ENCODE peak calls at places on chromosomes 11 and 22, in four cellular contexts. One of them, this sample, is unnamed.

GRCh38 chr22:43013355-43014061 is 1.4 kb downstream of the PACSIN2 start:
- DNase-seq in PC-9: peak; percentile 56
- DNase-seq in psoas muscle: no peak
- DNase-seq in astrocyte: peak; percentile 30
- DNase-seq in this sample: no peak

GRCh38 chr11:93494341-93494740 is 48.9 kb downstream of the SMCO4 start:
- DNase-seq in psoas muscle: no peak
- DNase-seq in astrocyte: peak; percentile 92
- DNase-seq in PC-9: no peak
- DNase-seq in this sample: no peak

GRCh38 chr11:23226331-23226909 is 366.1 kb upstream of the CCDC179 start:
- DNase-seq in PC-9: no peak
- DNase-seq in psoas muscle: no peak
- DNase-seq in astrocyte: peak; percentile 20
- DNase-seq in this sample: no peak

GRCh38 chr22:28813772-28814518 is 13.6 kb upstream of the XBP1 start:
- DNase-seq in psoas muscle: no peak
- DNase-seq in astrocyte: no peak
- DNase-seq in PC-9: no peak
- DNase-seq in this sample: no peak

GRCh38 chr11:115135936-115136335 is 368.3 kb downstream of the CADM1 start:
- DNase-seq in PC-9: no peak
- DNase-seq in psoas muscle: no peak
- DNase-seq in astrocyte: no peak
- DNase-seq in this sample: no peak

GRCh38 chr22:46147061-46147460 is 3.3 kb upstream of the PPARA start:
- DNase-seq in psoas muscle: no peak
- DNase-seq in astrocyte: no peak
- DNase-seq in PC-9: no peak
- DNase-seq in this sample: no peak

GRCh38 chr11:13338437-13339069 is 61.0 kb downstream of the BMAL1 start:
- DNase-seq in psoas muscle: no peak
- DNase-seq in PC-9: no peak
- DNase-seq in astrocyte: peak; percentile 54
- DNase-seq in this sample: no peak

GRCh38 chr11:63783925-63784592 is 15.5 kb upstream of the ZFTA start:
- DNase-seq in psoas muscle: no peak
- DNase-seq in PC-9: no peak
- DNase-seq in astrocyte: no peak
- DNase-seq in this sample: no peak

GRCh38 chr11:61869636-61870428 is 21.5 kb downstream of the FADS3 start:
- DNase-seq in astrocyte: no peak
- DNase-seq in PC-9: no peak
- DNase-seq in psoas muscle: peak; percentile 53
- DNase-seq in this sample: no peak

GRCh38 chr11:86209806-86210657 is 34.5 kb upstream of the EED start:
- DNase-seq in astrocyte: no peak
- DNase-seq in psoas muscle: no peak
- DNase-seq in PC-9: no peak
- DNase-seq in this sample: no peak

GRCh38 chr11:1827095-1827797 is 7.5 kb upstream of the SYT8 start:
- DNase-seq in psoas muscle: peak; percentile 56
- DNase-seq in astrocyte: peak; percentile 86
- DNase-seq in PC-9: peak; percentile 78
- DNase-seq in this sample: peak; percentile 93

GRCh38 chr11:118607401-118608267 is at the start of gene PHLDB1:
- DNase-seq in astrocyte: peak; percentile 48
- DNase-seq in PC-9: peak; percentile 61
- DNase-seq in psoas muscle: peak; percentile 86
- DNase-seq in this sample: peak; percentile 68

GRCh38 chr11:17164361-17165246 is 43.2 kb downstream of the PIK3C2A start:
- DNase-seq in astrocyte: no peak
- DNase-seq in psoas muscle: no peak
- DNase-seq in PC-9: peak; percentile 2
- DNase-seq in this sample: peak; percentile 45

GRCh38 chr11:60528465-60528864 is 13.3 kb downstream of the MS4A13 start:
- DNase-seq in psoas muscle: no peak
- DNase-seq in astrocyte: no peak
- DNase-seq in PC-9: no peak
- DNase-seq in this sample: no peak

GRCh38 chr22:42451499-42452145 is 19.4 kb upstream of the NFAM1 start:
- DNase-seq in astrocyte: no peak
- DNase-seq in psoas muscle: no peak
- DNase-seq in PC-9: no peak
- DNase-seq in this sample: no peak

GRCh38 chr11:61141601-61142028 is 19.6 kb downstream of the VPS37C start:
- DNase-seq in psoas muscle: peak; percentile 67
- DNase-seq in PC-9: peak; percentile 62
- DNase-seq in astrocyte: no peak
- DNase-seq in this sample: peak; percentile 57

GRCh38 chr11:121613724-121614123 is 161.0 kb upstream of the SORL1-AS1 start:
- DNase-seq in psoas muscle: no peak
- DNase-seq in astrocyte: no peak
- DNase-seq in PC-9: no peak
- DNase-seq in this sample: no peak

GRCh38 chr22:28547132-28547842 is 132.4 kb downstream of the TTC28 start:
- DNase-seq in PC-9: no peak
- DNase-seq in astrocyte: peak; percentile 87
- DNase-seq in psoas muscle: no peak
- DNase-seq in this sample: no peak

GRCh38 chr11:85099522-85099921 is 527.6 kb downstream of the DLG2 start:
- DNase-seq in PC-9: no peak
- DNase-seq in astrocyte: no peak
- DNase-seq in psoas muscle: no peak
- DNase-seq in this sample: no peak

GRCh38 chr22:48592488-48592887 is 1235.2 kb downstream of the BRD1 start:
- DNase-seq in psoas muscle: no peak
- DNase-seq in astrocyte: no peak
- DNase-seq in PC-9: no peak
- DNase-seq in this sample: no peak

GRCh38 chr22:50247748-50248147 is 2.9 kb upstream of the TUBGCP6 start:
- DNase-seq in psoas muscle: peak; percentile 67
- DNase-seq in astrocyte: no peak
- DNase-seq in PC-9: no peak
- DNase-seq in this sample: no peak

GRCh38 chr11:33829430-33830141 is 55.3 kb upstream of the FBXO3 start:
- DNase-seq in psoas muscle: peak; percentile 61
- DNase-seq in PC-9: peak; percentile 70
- DNase-seq in astrocyte: peak; percentile 49
- DNase-seq in this sample: peak; percentile 71

GRCh38 chr11:10893713-10894112 is 35.9 kb upstream of the ZBED5 start:
- DNase-seq in psoas muscle: no peak
- DNase-seq in astrocyte: peak; percentile 32
- DNase-seq in PC-9: no peak
- DNase-seq in this sample: no peak

GRCh38 chr11:336666-337002 is 16.0 kb upstream of the IFITM3 start:
- DNase-seq in PC-9: no peak
- DNase-seq in astrocyte: no peak
- DNase-seq in psoas muscle: no peak
- DNase-seq in this sample: no peak

GRCh38 chr11:126079640-126080205 is 17.1 kb upstream of the CDON start:
- DNase-seq in astrocyte: no peak
- DNase-seq in PC-9: peak; percentile 41
- DNase-seq in psoas muscle: no peak
- DNase-seq in this sample: no peak

GRCh38 chr11:24754406-24754805 is 257.6 kb downstream of the LUZP2 start:
- DNase-seq in psoas muscle: no peak
- DNase-seq in astrocyte: peak; percentile 20
- DNase-seq in PC-9: no peak
- DNase-seq in this sample: no peak

GRCh38 chr11:60768202-60768601 is 11.5 kb downstream of the MS4A15 start:
- DNase-seq in psoas muscle: no peak
- DNase-seq in PC-9: no peak
- DNase-seq in astrocyte: no peak
- DNase-seq in this sample: no peak

GRCh38 chr11:19077965-19078364 is 17.4 kb upstream of the MRGPRX2 start:
- DNase-seq in astrocyte: no peak
- DNase-seq in PC-9: no peak
- DNase-seq in psoas muscle: no peak
- DNase-seq in this sample: no peak

GRCh38 chr22:19674129-19674928 is 40.0 kb upstream of the SEPTIN5 start:
- DNase-seq in astrocyte: no peak
- DNase-seq in PC-9: no peak
- DNase-seq in psoas muscle: no peak
- DNase-seq in this sample: no peak

DNA sequence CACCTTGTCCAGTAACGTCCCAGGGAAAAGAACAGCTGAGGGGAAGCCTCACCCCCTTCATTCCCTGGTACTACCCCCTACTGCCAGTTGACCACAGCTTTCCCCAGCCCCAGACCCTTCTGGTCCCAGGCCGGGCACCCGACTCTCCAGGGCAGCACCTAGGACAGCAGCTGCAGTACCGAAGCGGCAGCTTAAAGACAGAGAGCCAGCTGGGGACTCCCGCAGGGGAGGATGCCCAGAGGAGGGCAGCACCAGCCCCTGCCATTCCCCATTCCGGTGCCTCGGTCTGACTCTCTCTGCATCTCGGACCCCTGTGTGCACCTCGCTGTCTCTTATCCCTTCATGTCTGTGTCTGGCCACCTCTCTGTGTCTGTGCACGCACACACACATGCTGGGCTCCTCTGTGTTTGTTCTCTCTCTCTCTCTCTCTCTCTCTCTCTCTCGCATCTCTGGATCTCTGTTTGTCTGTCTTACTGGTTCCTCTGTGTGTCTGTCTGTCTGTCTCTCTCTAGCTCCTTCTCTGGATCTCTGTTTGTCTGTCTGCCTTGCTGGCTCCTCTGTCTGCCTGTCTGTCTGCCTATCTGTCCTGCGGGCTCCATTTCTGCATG is 9.4 kb downstream of the IGSF9B start:
- DNase-seq in psoas muscle: peak; percentile 67
- DNase-seq in PC-9: no peak
- DNase-seq in astrocyte: peak; percentile 52
- DNase-seq in this sample: peak; percentile 63
- TF ChIP-seq CTCF in psoas muscle: peak; percentile 34
- TF ChIP-seq CTCF in PC-9: peak; percentile 26
- TF ChIP-seq CTCF in astrocyte: peak; percentile 22
- TF ChIP-seq CTCF in this sample: no peak

DNA sequence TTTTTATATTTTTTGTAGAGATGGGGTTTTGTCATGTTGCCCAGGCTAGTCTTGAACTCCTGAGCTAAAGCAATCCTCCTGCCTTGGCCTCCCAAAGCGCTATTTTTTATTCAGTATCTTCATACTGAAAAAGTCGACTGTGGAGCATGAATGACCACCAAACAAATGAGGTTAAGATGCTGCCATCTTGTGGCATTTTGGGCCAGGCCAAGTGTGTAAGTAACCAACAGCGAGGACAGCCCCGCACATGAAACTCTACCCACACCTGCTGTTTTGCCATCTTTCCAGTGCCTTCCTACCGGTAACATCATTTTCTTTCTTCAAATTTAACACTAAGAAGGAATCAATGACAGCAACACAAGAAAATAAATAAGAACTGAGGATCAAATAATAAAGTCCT is 32.2 kb upstream of the AQP11 start:
- DNase-seq in PC-9: peak; percentile 23
- DNase-seq in psoas muscle: no peak
- DNase-seq in astrocyte: peak; percentile 4
- DNase-seq in this sample: peak; percentile 51
- TF ChIP-seq CTCF in PC-9: peak; percentile 50
- TF ChIP-seq CTCF in psoas muscle: no peak
- TF ChIP-seq CTCF in astrocyte: peak; percentile 19
- TF ChIP-seq CTCF in this sample: no peak

GRCh38 chr11:70502677-70503076 is 104.3 kb downstream of the CTTN start:
- DNase-seq in PC-9: no peak
- DNase-seq in psoas muscle: peak; percentile 11
- DNase-seq in astrocyte: no peak
- DNase-seq in this sample: no peak

GRCh38 chr11:70503201-70503877 is 105.0 kb downstream of the CTTN start:
- DNase-seq in PC-9: no peak
- DNase-seq in psoas muscle: peak; percentile 21
- DNase-seq in astrocyte: no peak
- DNase-seq in this sample: no peak

GRCh38 chr11:70504246-70505020 is 106.1 kb downstream of the CTTN start:
- DNase-seq in astrocyte: no peak
- DNase-seq in PC-9: no peak
- DNase-seq in psoas muscle: peak; percentile 6
- DNase-seq in this sample: no peak

GRCh38 chr11:70505331-70505731 is 107.0 kb downstream of the CTTN start:
- DNase-seq in astrocyte: no peak
- DNase-seq in psoas muscle: peak; percentile 34
- DNase-seq in PC-9: no peak
- DNase-seq in this sample: no peak

GRCh38 chr11:70503878-70504240 is 105.5 kb downstream of the CTTN start:
- DNase-seq in PC-9: no peak
- DNase-seq in psoas muscle: peak; percentile 18
- DNase-seq in astrocyte: no peak
- DNase-seq in this sample: no peak
- TF ChIP-seq CTCF in PC-9: peak; percentile 46
- TF ChIP-seq CTCF in psoas muscle: no peak
- TF ChIP-seq CTCF in astrocyte: no peak
- TF ChIP-seq CTCF in this sample: no peak

DNA sequence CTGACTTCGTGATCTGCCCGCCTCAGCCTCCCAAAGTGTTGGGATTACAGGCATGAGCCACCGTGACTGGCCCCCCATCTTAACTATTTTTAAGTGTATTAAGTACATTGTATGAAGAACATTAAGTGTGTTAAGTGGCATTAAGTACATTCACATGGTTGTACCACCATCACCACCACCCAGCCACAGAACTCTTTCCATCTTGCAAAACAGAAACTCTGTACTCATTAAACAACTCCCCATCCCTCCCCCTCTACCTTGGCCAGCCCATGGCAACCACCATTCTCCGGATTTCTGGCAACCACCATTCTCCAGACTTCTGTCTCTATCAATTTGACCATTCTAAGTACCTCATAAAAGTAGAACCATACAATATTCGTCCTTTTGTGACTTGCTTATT is 17.8 kb upstream of the PEX26 start:
- DNase-seq in psoas muscle: no peak
- DNase-seq in PC-9: no peak
- DNase-seq in astrocyte: no peak
- DNase-seq in this sample: no peak
- TF ChIP-seq CTCF in psoas muscle: no peak
- TF ChIP-seq CTCF in PC-9: no peak
- TF ChIP-seq CTCF in astrocyte: no peak
- TF ChIP-seq CTCF in this sample: no peak

GRCh38 chr11:134277176-134278001 is 1.2 kb downstream of the GLB1L3 start:
- DNase-seq in PC-9: no peak
- DNase-seq in astrocyte: no peak
- DNase-seq in psoas muscle: no peak
- DNase-seq in this sample: no peak
- TF ChIP-seq CTCF in PC-9: no peak
- TF ChIP-seq CTCF in astrocyte: no peak
- TF ChIP-seq CTCF in psoas muscle: no peak
- TF ChIP-seq CTCF in this sample: no peak

DNA sequence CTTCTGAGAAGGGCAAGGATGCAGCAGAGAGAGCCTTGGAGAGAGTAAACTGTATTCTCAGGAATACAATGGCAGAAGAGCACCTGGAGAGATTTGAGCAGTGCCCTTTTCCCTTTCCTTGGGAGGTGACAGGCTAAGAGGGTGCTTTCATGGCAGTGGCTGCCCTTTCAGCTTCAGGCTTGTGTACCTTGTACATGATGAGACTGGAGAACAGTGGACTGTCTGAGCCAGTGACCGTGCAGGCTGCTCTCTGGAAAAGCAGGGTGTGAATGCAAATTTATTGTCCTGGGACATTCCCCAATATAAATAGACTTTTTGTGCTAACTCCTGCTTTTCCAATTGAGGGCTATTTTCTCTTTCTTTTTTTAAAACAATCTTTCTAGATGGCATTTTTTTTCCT is 99.3 kb downstream of the TRIM44 start:
- DNase-seq in psoas muscle: no peak
- DNase-seq in PC-9: no peak
- DNase-seq in astrocyte: no peak
- DNase-seq in this sample: no peak
- TF ChIP-seq CTCF in psoas muscle: no peak
- TF ChIP-seq CTCF in PC-9: no peak
- TF ChIP-seq CTCF in astrocyte: no peak
- TF ChIP-seq CTCF in this sample: no peak